ENCODE peak calls at places on chromosomes 16 and 17, in eight cellular contexts. One of them, this sample, is unnamed.

GRCh38 chr17:45138911-45139532 is 3.5 kb downstream of the ACBD4 start:
- DNase-seq in NCI-H345: peak; percentile 38
- DNase-seq in EH: no peak
- DNase-seq in stimulated activated naive B cell treated with anti-CD40 and anti-IgM and Interleukin-4, amounts not matched to agents 10 μg/mL and 1 μg/mL and 100 μg/mL, for 72 hours: no peak
- DNase-seq in bronchial epithelial cell: no peak
- DNase-seq in skeletal muscle cell: no peak
- DNase-seq in fibroblast of the conjunctiva: no peak
- DNase-seq in Panc1: no peak
- DNase-seq in this sample: no peak

GRCh38 chr17:50266384-50267073 is 7.7 kb upstream of the TMEM92 start:
- DNase-seq in NCI-H345: peak; percentile 56
- DNase-seq in EH: peak; percentile 92
- DNase-seq in stimulated activated naive B cell treated with anti-CD40 and anti-IgM and Interleukin-4, amounts not matched to agents 10 μg/mL and 1 μg/mL and 100 μg/mL, for 72 hours: no peak
- DNase-seq in bronchial epithelial cell: peak; percentile 44
- DNase-seq in skeletal muscle cell: peak; percentile 84
- DNase-seq in fibroblast of the conjunctiva: peak; percentile 80
- DNase-seq in Panc1: no peak
- DNase-seq in this sample: no peak

GRCh38 chr17:7445011-7445927 is at the start of gene CHRNB1:
- DNase-seq in NCI-H345: no peak
- DNase-seq in EH: peak; percentile 52
- DNase-seq in stimulated activated naive B cell treated with anti-CD40 and anti-IgM and Interleukin-4, amounts not matched to agents 10 μg/mL and 1 μg/mL and 100 μg/mL, for 72 hours: no peak
- DNase-seq in bronchial epithelial cell: peak; percentile 37
- DNase-seq in skeletal muscle cell: no peak
- DNase-seq in fibroblast of the conjunctiva: no peak
- DNase-seq in Panc1: no peak
- DNase-seq in this sample: peak; percentile 88

GRCh38 chr16:31871510-31871909 is 2.1 kb upstream of the ZNF267 start:
- DNase-seq in NCI-H345: no peak
- DNase-seq in EH: no peak
- DNase-seq in stimulated activated naive B cell treated with anti-CD40 and anti-IgM and Interleukin-4, amounts not matched to agents 10 μg/mL and 1 μg/mL and 100 μg/mL, for 72 hours: no peak
- DNase-seq in bronchial epithelial cell: no peak
- DNase-seq in skeletal muscle cell: no peak
- DNase-seq in fibroblast of the conjunctiva: no peak
- DNase-seq in Panc1: no peak
- DNase-seq in this sample: no peak

GRCh38 chr16:68951991-68952877 is 108.9 kb downstream of the TANGO6 start:
- DNase-seq in NCI-H345: no peak
- DNase-seq in EH: peak; percentile 79
- DNase-seq in stimulated activated naive B cell treated with anti-CD40 and anti-IgM and Interleukin-4, amounts not matched to agents 10 μg/mL and 1 μg/mL and 100 μg/mL, for 72 hours: no peak
- DNase-seq in bronchial epithelial cell: peak; percentile 90
- DNase-seq in skeletal muscle cell: no peak
- DNase-seq in fibroblast of the conjunctiva: no peak
- DNase-seq in Panc1: no peak
- DNase-seq in this sample: no peak

GRCh38 chr17:8289103-8289397 is 580 bp downstream of the RANGRF start:
- DNase-seq in NCI-H345: no peak
- DNase-seq in EH: no peak
- DNase-seq in stimulated activated naive B cell treated with anti-CD40 and anti-IgM and Interleukin-4, amounts not matched to agents 10 μg/mL and 1 μg/mL and 100 μg/mL, for 72 hours: no peak
- DNase-seq in bronchial epithelial cell: no peak
- DNase-seq in skeletal muscle cell: no peak
- DNase-seq in fibroblast of the conjunctiva: no peak
- DNase-seq in Panc1: no peak
- DNase-seq in this sample: no peak

GRCh38 chr16:68069511-68070248 is 15.5 kb upstream of the NFATC3 start:
- DNase-seq in NCI-H345: no peak
- DNase-seq in EH: no peak
- DNase-seq in stimulated activated naive B cell treated with anti-CD40 and anti-IgM and Interleukin-4, amounts not matched to agents 10 μg/mL and 1 μg/mL and 100 μg/mL, for 72 hours: no peak
- DNase-seq in bronchial epithelial cell: no peak
- DNase-seq in skeletal muscle cell: no peak
- DNase-seq in fibroblast of the conjunctiva: no peak
- DNase-seq in Panc1: no peak
- DNase-seq in this sample: no peak

GRCh38 chr17:43401293-43401692 is 2.5 kb downstream of the ARL4D start:
- DNase-seq in NCI-H345: no peak
- DNase-seq in EH: peak; percentile 92
- DNase-seq in stimulated activated naive B cell treated with anti-CD40 and anti-IgM and Interleukin-4, amounts not matched to agents 10 μg/mL and 1 μg/mL and 100 μg/mL, for 72 hours: no peak
- DNase-seq in bronchial epithelial cell: peak; percentile 90
- DNase-seq in skeletal muscle cell: peak; percentile 52
- DNase-seq in fibroblast of the conjunctiva: peak; percentile 29
- DNase-seq in Panc1: peak; percentile 59
- DNase-seq in this sample: no peak

GRCh38 chr17:58306131-58306951 is 22.3 kb downstream of the TSPOAP1 start:
- DNase-seq in NCI-H345: no peak
- DNase-seq in EH: no peak
- DNase-seq in stimulated activated naive B cell treated with anti-CD40 and anti-IgM and Interleukin-4, amounts not matched to agents 10 μg/mL and 1 μg/mL and 100 μg/mL, for 72 hours: no peak
- DNase-seq in bronchial epithelial cell: no peak
- DNase-seq in skeletal muscle cell: no peak
- DNase-seq in fibroblast of the conjunctiva: no peak
- DNase-seq in Panc1: no peak
- DNase-seq in this sample: no peak

GRCh38 chr16:86283944-86284343 is 226.4 kb upstream of the FOXF1 start:
- DNase-seq in NCI-H345: no peak
- DNase-seq in EH: no peak
- DNase-seq in stimulated activated naive B cell treated with anti-CD40 and anti-IgM and Interleukin-4, amounts not matched to agents 10 μg/mL and 1 μg/mL and 100 μg/mL, for 72 hours: no peak
- DNase-seq in bronchial epithelial cell: no peak
- DNase-seq in skeletal muscle cell: no peak
- DNase-seq in fibroblast of the conjunctiva: no peak
- DNase-seq in Panc1: no peak
- DNase-seq in this sample: no peak

GRCh38 chr16:578870-579405 is 9.2 kb downstream of the PIGQ start:
- DNase-seq in NCI-H345: peak; percentile 21
- DNase-seq in EH: peak; percentile 59
- DNase-seq in stimulated activated naive B cell treated with anti-CD40 and anti-IgM and Interleukin-4, amounts not matched to agents 10 μg/mL and 1 μg/mL and 100 μg/mL, for 72 hours: peak; percentile 63
- DNase-seq in bronchial epithelial cell: peak; percentile 35
- DNase-seq in skeletal muscle cell: no peak
- DNase-seq in fibroblast of the conjunctiva: peak; percentile 57
- DNase-seq in Panc1: peak; percentile 30
- DNase-seq in this sample: peak; percentile 75

GRCh38 chr16:1471569-1472194 is 3.1 kb downstream of the CLCN7 start:
- DNase-seq in NCI-H345: no peak
- DNase-seq in EH: no peak
- DNase-seq in stimulated activated naive B cell treated with anti-CD40 and anti-IgM and Interleukin-4, amounts not matched to agents 10 μg/mL and 1 μg/mL and 100 μg/mL, for 72 hours: no peak
- DNase-seq in bronchial epithelial cell: no peak
- DNase-seq in skeletal muscle cell: no peak
- DNase-seq in fibroblast of the conjunctiva: no peak
- DNase-seq in Panc1: no peak
- DNase-seq in this sample: no peak